ENCODE peak calls at places on chromosomes 7 and 10, in five cellular contexts. P is pancreas, R is suprapubic skin, N is spleen, F is kidney epithelial cell. U is an unnamed sample.
A peak's percentile ranks its signal among the peaks of the same experiment; 100 is the strongest.

GRCh38 chr10:99667108-99667751 is 7.9 kb downstream of the ENTPD7 start:
- DNase-seq in P (no peak), N (no peak), F (peak; percentile 82), R (no peak), U (peak; percentile 84)

GRCh38 chr7:149727053-149727452 is 46.3 kb downstream of the ZNF467 start:
- DNase-seq in N (peak; percentile 54), P (peak; percentile 45), F (no peak), R (no peak), U (no peak)

GRCh38 chr10:124648738-124649137 is 95.4 kb downstream of the FAM53B start:
- DNase-seq in F (peak; percentile 12), R (no peak), N (peak; percentile 90), P (peak; percentile 70), U (no peak)

GRCh38 chr10:132058111-132058745 is 7.5 kb upstream of the JAKMIP3 start:
- DNase-seq in F (no peak), N (peak; percentile 59), P (no peak), R (no peak), U (no peak)

GRCh38 chr10:47379901-47380300 is 4.2 kb downstream of the ZNF488 start:
- DNase-seq in R (peak; percentile 47), N (no peak), F (no peak), P (peak; percentile 32), U (no peak)

GRCh38 chr10:13844651-13845050 is 257.9 kb downstream of the PRPF18 start:
- DNase-seq in R (no peak), F (no peak), P (no peak), N (no peak), U (no peak)

GRCh38 chr7:15397921-15398560 is 163.8 kb downstream of the AGMO start:
- DNase-seq in P (no peak), F (no peak), R (no peak), N (no peak), U (no peak)

GRCh38 chr10:3776796-3777571 is 8.0 kb downstream of the KLF6 start:
- DNase-seq in P (no peak), R (no peak), N (no peak), F (no peak), U (no peak)

GRCh38 chr10:123942114-123942513 is 50.5 kb upstream of the CPXM2 start:
- DNase-seq in P (no peak), F (no peak), N (no peak), R (no peak), U (no peak)

GRCh38 chr7:100655908-100656674 is at the start of gene ACTL6B:
- DNase-seq in R (no peak), N (no peak), F (no peak), P (peak; percentile 89), U (no peak)

GRCh38 chr10:126570631-126571170 is 99.8 kb downstream of the C10orf90 start:
- DNase-seq in N (no peak), R (no peak), P (no peak), F (no peak), U (no peak)

GRCh38 chr10:105643662-105644061 is 1002.6 kb downstream of the SORCS3 start:
- DNase-seq in P (no peak), N (no peak), F (no peak), R (no peak), U (no peak)

GRCh38 chr10:93068411-93069244 is 5.1 kb upstream of the CYP26A1 start:
- DNase-seq in R (no peak), F (no peak), N (no peak), P (no peak), U (no peak)

GRCh38 chr10:52318822-52319464 is 4.9 kb downstream of the DKK1 start:
- DNase-seq in P (no peak), R (no peak), N (no peak), F (peak; percentile 77), U (no peak)

GRCh38 chr7:25529320-25529719 is 301.0 kb upstream of the NPVF start:
- DNase-seq in F (no peak), N (no peak), R (no peak), P (no peak), U (no peak)

GRCh38 chr7:6556196-6556595 is 4.9 kb upstream of the GRID2IP start:
- DNase-seq in N (no peak), P (no peak), R (no peak), F (no peak), U (no peak)

GRCh38 chr10:124611738-124612137 is 132.4 kb downstream of the FAM53B start:
- DNase-seq in F (no peak), N (peak; percentile 90), R (no peak), P (no peak), U (no peak)

GRCh38 chr10:123556736-123557135 is 109.4 kb upstream of the GPR26 start:
- DNase-seq in R (peak; percentile 71), N (no peak), P (no peak), F (no peak), U (no peak)

GRCh38 chr10:9510626-9511025 is 1456.1 kb downstream of the GATA3 start:
- DNase-seq in F (no peak), R (no peak), N (no peak), P (no peak), U (no peak)

GRCh38 chr7:45292481-45292880 is 134.9 kb downstream of the RAMP3 start:
- DNase-seq in F (no peak), R (no peak), P (no peak), N (no peak), U (no peak)

GRCh38 chr10:338176-339037 is 203.2 kb downstream of the ZMYND11 start:
- DNase-seq in F (peak; percentile 90), N (no peak), P (no peak), R (no peak), U (peak; percentile 78)

GRCh38 chr10:23294638-23295247 is 49.9 kb downstream of the C10orf67 start:
- DNase-seq in N (no peak), P (no peak), F (no peak), R (no peak), U (no peak)

GRCh38 chr10:7513936-7514335 is 103.1 kb upstream of the SFMBT2 start:
- DNase-seq in R (peak; percentile 21), N (no peak), F (no peak), P (no peak), U (no peak)

GRCh38 chr7:30331338-30331737 is 46.9 kb downstream of the ZNRF2 start:
- DNase-seq in R (no peak), F (no peak), N (no peak), P (no peak), U (no peak)

GRCh38 chr10:102113956-102114857 is 6.0 kb downstream of the LDB1 start:
- DNase-seq in N (peak; percentile 87), F (no peak), R (no peak), P (peak; percentile 67), U (no peak)

GRCh38 chr7:27971171-27971570 is 209.4 kb downstream of the JAZF1 start:
- DNase-seq in F (no peak), P (no peak), R (no peak), N (no peak), U (no peak)

GRCh38 chr7:99380032-99380822 is 5.7 kb downstream of the ARPC1B start:
- DNase-seq in F (no peak), P (no peak), N (peak; percentile 86), R (no peak), U (no peak)

GRCh38 chr10:60346661-60347060 is 43.0 kb downstream of the ANK3 start:
- DNase-seq in R (no peak), N (no peak), F (no peak), P (no peak), U (no peak)

GRCh38 chr10:133590226-133590969 is 25.0 kb upstream of the SYCE1 start:
- DNase-seq in N (no peak), F (no peak), P (peak; percentile 48), R (no peak), U (no peak)

DNA sequence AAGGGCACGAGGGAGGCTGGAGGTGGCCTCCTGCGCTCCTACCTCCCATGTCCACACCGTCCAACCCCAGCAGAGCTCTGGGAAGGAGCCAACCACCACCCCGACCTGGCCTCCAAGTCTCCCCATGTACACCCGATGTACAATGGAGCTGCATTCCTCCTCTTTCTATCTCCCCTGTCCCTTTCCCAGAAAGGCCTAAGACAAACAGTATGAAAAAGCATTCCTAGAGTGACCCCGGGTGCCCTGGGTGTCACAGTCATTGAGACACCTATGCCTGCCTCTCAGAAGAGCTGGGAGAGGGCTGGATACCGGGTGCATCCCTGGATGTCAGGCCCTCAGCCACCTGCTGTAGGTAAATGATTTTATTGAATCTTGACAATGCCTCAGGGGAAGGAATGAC is 248.1 kb downstream of the EMX2 start:
- DNase-seq in F (no peak), P (no peak), R (no peak), N (no peak), U (no peak)
- TF ChIP-seq CTCF in F (no peak), P (no peak), R (no peak), N (no peak), U (no peak)

DNA sequence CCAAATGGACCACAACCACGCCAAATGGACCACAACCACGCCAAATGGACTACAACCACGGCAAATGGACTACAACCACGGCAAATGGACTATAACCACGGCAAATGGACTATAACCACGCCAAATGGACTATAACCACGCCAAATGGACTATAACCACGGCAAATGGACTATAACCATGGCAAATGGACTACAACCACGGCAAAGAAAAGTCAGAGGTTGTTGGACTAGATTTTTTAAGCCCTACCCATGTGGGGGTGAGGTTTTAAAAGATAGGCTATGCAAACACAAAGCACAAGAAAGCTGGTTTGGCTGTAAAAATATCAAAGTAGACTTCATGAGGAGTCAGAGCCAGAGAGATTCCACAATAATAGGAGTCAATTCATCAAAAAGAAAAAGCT is 55.8 kb downstream of the NCAPG2 start:
- DNase-seq in R (no peak), N (no peak), P (no peak), F (no peak), U (no peak)
- H3K4me3 ChIP-seq in R (no peak overlapping the region), N (no peak overlapping the region), P (no peak overlapping the region), F (no peak overlapping the region), U (no peak overlapping the region)

DNA sequence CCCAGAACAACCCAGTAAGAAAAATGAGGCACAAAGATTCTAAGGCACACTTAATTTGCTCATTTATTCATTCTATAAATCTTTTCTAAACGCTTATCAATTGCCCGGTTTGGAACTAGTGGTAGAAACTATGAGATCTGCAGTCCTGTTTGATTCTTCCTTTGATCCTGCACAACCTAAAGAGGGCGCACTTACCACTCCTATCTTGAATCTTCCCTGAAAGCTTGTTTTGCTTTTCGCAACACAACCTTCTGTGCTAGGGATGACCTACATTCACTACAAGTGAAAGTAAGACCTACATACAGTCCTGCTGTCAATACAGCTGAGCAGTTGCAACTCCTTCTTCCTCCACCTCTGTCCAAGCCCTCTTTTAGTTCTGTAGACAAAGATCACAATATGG is 12.6 kb upstream of the ARL4A start:
- DNase-seq in R (no peak), P (no peak), N (no peak), F (no peak), U (no peak)
- TF ChIP-seq CTCF in R (peak; percentile 24), P (peak; percentile 20), N (peak; percentile 50), F (no peak), U (peak; percentile 66)

GRCh38 chr7:2814682-2815522 is 29.2 kb downstream of the GNA12 start:
- DNase-seq in N (no peak), P (no peak), R (no peak), F (no peak), U (no peak)
- H3K4me3 ChIP-seq in N (no peak overlapping the region), P (no peak overlapping the region), R (no peak overlapping the region), F (no peak overlapping the region), U (no peak overlapping the region)

U was measured in epithelial cell of proximal tubule.